ENCODE peak calls at places on chromosomes 12 and 14, in six cellular contexts. R, Y, X, V, Q and J are unnamed samples.
A peak's percentile ranks its signal among the peaks of the same experiment; 100 is the strongest.

GRCh38 chr12:29710104-29710503 is 73.6 kb downstream of the TMTC1 start:
- DNase-seq in Y (no peak), X (peak; percentile 74), Q (peak; percentile 86), V (no peak), R (no peak), J (no peak)

GRCh38 chr12:54933381-54933780 is 51.2 kb downstream of the TESPA1 start:
- DNase-seq in Q (no peak), Y (no peak), R (no peak), V (peak; percentile 17), X (no peak), J (peak; percentile 42)

GRCh38 chr14:101196051-101196450 is 292.5 kb upstream of the RTL1 start:
- DNase-seq in Q (no peak), R (no peak), X (peak; percentile 30), V (no peak), Y (peak; percentile 11), J (no peak)

GRCh38 chr12:104615048-104615561 is 158.4 kb downstream of the CHST11 start:
- DNase-seq in R (peak; percentile 93), Q (no peak), Y (no peak), X (peak; percentile 91), V (no peak), J (no peak)

GRCh38 chr12:124359671-124360581 is 65.0 kb downstream of the RFLNA start:
- DNase-seq in X (peak; percentile 98), Y (peak; percentile 94), Q (no peak), R (peak; percentile 22), V (no peak), J (no peak)

GRCh38 chr14:54533100-54533499 is 23.4 kb downstream of the CGRRF1 start:
- DNase-seq in Q (peak; percentile 43), Y (no peak), X (no peak), R (no peak), V (no peak), J (no peak)

GRCh38 chr14:68942281-68943035 is 36.6 kb downstream of the ACTN1 start:
- DNase-seq in R (no peak), Q (no peak), Y (no peak), X (no peak), V (no peak), J (peak; percentile 34)

GRCh38 chr12:42119085-42119633 is 25.5 kb downstream of the GXYLT1 start:
- DNase-seq in V (peak; percentile 63), X (no peak), R (peak; percentile 84), Q (no peak), Y (no peak), J (peak; percentile 74)

GRCh38 chr12:101925352-101925751 is 48.0 kb downstream of the DRAM1 start:
- DNase-seq in Q (no peak), R (peak; percentile 100), X (peak; percentile 88), Y (peak; percentile 39), V (peak; percentile 98), J (peak; percentile 98)

GRCh38 chr12:18217981-18218380 is 43.3 kb upstream of the PIK3C2G start:
- DNase-seq in Y (no peak), V (no peak), X (no peak), Q (no peak), R (peak; percentile 47), J (no peak)

GRCh38 chr12:121787063-121787774 is 6.3 kb downstream of the RHOF start:
- DNase-seq in R (no peak), V (no peak), Q (no peak), Y (peak; percentile 65), X (no peak), J (no peak)

GRCh38 chr14:54567634-54568561 is 970 bp downstream of the SAMD4A start:
- DNase-seq in Y (peak; percentile 50), Q (peak; percentile 85), X (peak; percentile 86), R (peak; percentile 48), V (peak; percentile 20), J (no peak)

GRCh38 chr14:57729208-57730187 is 136.4 kb downstream of the SLC35F4 start:
- DNase-seq in V (no peak), X (no peak), R (no peak), Q (no peak), Y (no peak), J (no peak)

GRCh38 chr12:85441025-85441424 is 161.0 kb downstream of the ALX1 start:
- DNase-seq in X (no peak), Y (no peak), R (no peak), V (no peak), Q (no peak), J (no peak)

GRCh38 chr12:85445060-85445938 is 165.3 kb downstream of the ALX1 start:
- DNase-seq in V (no peak), Y (no peak), Q (peak; percentile 9), R (no peak), X (no peak), J (no peak)

GRCh38 chr12:85441740-85442139 is 161.7 kb downstream of the ALX1 start:
- DNase-seq in Y (no peak), V (peak; percentile 25), X (no peak), Q (peak; percentile 4), R (peak; percentile 13), J (no peak)

DNA sequence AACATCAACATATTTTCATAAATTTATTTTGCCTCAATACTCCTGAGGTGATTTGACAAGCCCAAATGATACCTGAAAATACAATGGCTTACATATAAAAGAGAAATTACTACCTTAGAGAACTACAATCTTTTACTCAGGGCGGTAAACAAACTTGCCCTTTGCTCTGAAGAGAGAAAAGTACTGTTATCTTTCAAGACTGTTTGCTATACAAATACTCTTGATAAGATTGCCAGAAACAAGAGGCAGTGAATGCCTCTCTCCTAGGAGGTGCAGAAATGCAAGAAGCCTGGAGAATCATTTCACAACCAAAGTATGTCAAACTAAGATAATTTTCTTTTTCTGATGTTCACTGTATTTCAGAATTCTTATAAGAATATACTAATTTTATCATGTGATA is 160.3 kb downstream of the ALX1 start:
- DNase-seq in V (no peak), Q (no peak), Y (no peak), X (no peak), R (no peak), J (no peak)
- TF ChIP-seq CTCF in V (no peak), Q (no peak), Y (no peak), X (no peak), R (no peak), J (no peak)

DNA sequence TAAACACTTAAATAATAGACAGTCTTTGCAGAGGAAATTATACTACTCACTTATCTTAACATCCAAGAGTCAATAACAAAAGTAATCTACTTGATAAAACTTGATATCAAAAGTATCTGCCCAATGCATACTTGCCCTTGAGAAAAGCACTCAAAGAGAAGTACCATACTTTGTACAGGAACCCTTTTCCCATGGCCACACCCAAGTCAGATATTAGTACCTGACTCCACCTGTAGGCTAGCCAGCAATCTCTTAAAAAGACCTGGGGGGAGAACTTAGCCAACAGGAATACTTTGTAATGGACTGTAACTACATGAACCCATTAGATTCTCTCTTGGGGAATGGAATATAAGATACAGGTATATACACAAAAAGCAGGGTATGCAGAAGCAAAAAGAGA is 99.6 kb upstream of the HECTD1 start:
- DNase-seq in Y (no peak), X (no peak), R (no peak), V (no peak), Q (no peak), J (no peak)
- TF ChIP-seq CTCF in Y (no peak), X (no peak), R (no peak), V (no peak), Q (no peak), J (no peak)

GRCh38 chr12:58007875-58008274 is 66.5 kb downstream of the ATP23 start:
- DNase-seq in Y (no peak), V (no peak), X (no peak), R (no peak), Q (no peak), J (no peak)

GRCh38 chr12:58009355-58009754 is 68.0 kb downstream of the ATP23 start:
- DNase-seq in Q (no peak), R (peak; percentile 42), V (no peak), X (no peak), Y (no peak), J (no peak)

GRCh38 chr12:58011676-58012075 is 70.3 kb downstream of the ATP23 start:
- DNase-seq in V (no peak), Q (no peak), Y (no peak), R (no peak), X (no peak), J (no peak)

GRCh38 chr12:58008658-58009057 is 67.3 kb downstream of the ATP23 start:
- DNase-seq in V (no peak), X (no peak), Q (no peak), Y (no peak), R (no peak), J (no peak)
- TF ChIP-seq CTCF in V (no peak), X (no peak), Q (no peak), Y (no peak), R (no peak), J (no peak)

DNA sequence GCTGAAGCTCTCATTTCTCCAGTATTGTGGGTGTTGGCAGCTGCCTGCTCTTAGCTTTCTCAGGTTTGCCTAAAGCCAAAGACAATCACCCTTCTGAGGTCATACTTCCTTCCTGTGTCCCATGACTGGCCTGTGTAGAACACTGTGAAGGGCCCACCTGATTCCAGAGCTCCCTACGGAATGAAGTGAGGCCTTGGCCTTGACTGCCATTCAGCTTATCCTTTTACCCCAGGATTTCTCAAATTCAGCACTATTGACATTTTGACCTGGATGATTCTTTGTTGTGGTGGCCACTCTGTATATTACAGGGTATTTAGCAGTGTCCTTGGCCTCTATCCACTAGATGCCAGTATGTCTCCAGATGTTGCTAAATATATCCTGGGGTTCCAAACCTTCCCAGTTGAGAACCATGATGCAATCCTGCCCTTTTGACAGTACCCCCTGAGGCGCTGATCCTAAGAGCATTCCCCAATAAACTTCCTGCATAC is 112.3 kb upstream of the KRR1 start:
- DNase-seq in R (peak; percentile 38), Q (no peak), X (no peak), Y (no peak), V (peak; percentile 40), J (peak; percentile 53)
- TF ChIP-seq CTCF in R (peak; percentile 25), Q (no peak), X (no peak), Y (no peak), V (peak; percentile 49), J (peak; percentile 71)

GRCh38 chr12:87253157-87253556 is 776.0 kb downstream of the C12orf50 start:
- DNase-seq in V (no peak), Y (peak; percentile 27), X (peak; percentile 48), R (no peak), Q (no peak), J (no peak)
- TF ChIP-seq CTCF in V (no peak), Y (no peak), X (no peak), R (no peak), Q (no peak), J (no peak)